ENCODE peak calls at places on chromosomes 6 and 20, in six cellular contexts. One of them, this sample, is unnamed.

GRCh38 chr6:36967301-36967700 is 12.8 kb downstream of the PI16 start:
- DNase-seq in HCT116: no peak
- DNase-seq in SK-N-SH: no peak
- DNase-seq in Panc1: no peak
- DNase-seq in K562: no peak
- DNase-seq in H1: no peak
- DNase-seq in this sample: no peak

GRCh38 chr6:42911171-42912021 is 4.5 kb upstream of the PTCRA start:
- DNase-seq in HCT116: no peak
- DNase-seq in SK-N-SH: peak
- DNase-seq in Panc1: no peak
- DNase-seq in K562: no peak
- DNase-seq in H1: no peak
- DNase-seq in this sample: no peak

GRCh38 chr6:158039178-158039557 is 57.5 kb downstream of the SYNJ2 start:
- DNase-seq in HCT116: no peak
- DNase-seq in SK-N-SH: no peak
- DNase-seq in Panc1: no peak
- DNase-seq in K562: peak
- DNase-seq in H1: no peak
- DNase-seq in this sample: no peak

GRCh38 chr20:10376271-10377075 is 57.5 kb downstream of the MKKS start:
- DNase-seq in HCT116: no peak
- DNase-seq in SK-N-SH: no peak
- DNase-seq in Panc1: no peak
- DNase-seq in K562: no peak
- DNase-seq in H1: no peak
- DNase-seq in this sample: no peak

GRCh38 chr6:34386316-34387137 is 5.9 kb downstream of the NUDT3 start:
- DNase-seq in HCT116: no peak
- DNase-seq in SK-N-SH: no peak
- DNase-seq in Panc1: no peak
- DNase-seq in K562: peak
- DNase-seq in H1: no peak
- DNase-seq in this sample: no peak

GRCh38 chr20:33249456-33249855 is 13.7 kb downstream of the BPIFA1 start:
- DNase-seq in HCT116: no peak
- DNase-seq in SK-N-SH: no peak
- DNase-seq in Panc1: no peak
- DNase-seq in K562: no peak
- DNase-seq in H1: no peak
- DNase-seq in this sample: no peak

GRCh38 chr20:6583134-6583738 is 184.2 kb upstream of the BMP2 start:
- DNase-seq in HCT116: no peak
- DNase-seq in SK-N-SH: peak
- DNase-seq in Panc1: no peak
- DNase-seq in K562: peak
- DNase-seq in H1: peak
- DNase-seq in this sample: peak

GRCh38 chr6:170440437-170440836 is 112.7 kb downstream of the PSMB1 start:
- DNase-seq in HCT116: no peak
- DNase-seq in SK-N-SH: peak
- DNase-seq in Panc1: no peak
- DNase-seq in K562: no peak
- DNase-seq in H1: no peak
- DNase-seq in this sample: no peak

GRCh38 chr6:25777856-25778649 is 23.5 kb downstream of the SLC17A4 start:
- DNase-seq in HCT116: no peak
- DNase-seq in SK-N-SH: no peak
- DNase-seq in Panc1: no peak
- DNase-seq in K562: no peak
- DNase-seq in H1: no peak
- DNase-seq in this sample: no peak

GRCh38 chr6:10478187-10479040 is 42.7 kb upstream of the GCNT2 start:
- DNase-seq in HCT116: peak
- DNase-seq in SK-N-SH: peak
- DNase-seq in Panc1: peak
- DNase-seq in K562: peak
- DNase-seq in H1: no peak
- DNase-seq in this sample: no peak

GRCh38 chr20:59015812-59016711 is 3.2 kb upstream of the TUBB1 start:
- DNase-seq in HCT116: no peak
- DNase-seq in SK-N-SH: peak
- DNase-seq in Panc1: no peak
- DNase-seq in K562: no peak
- DNase-seq in H1: no peak
- DNase-seq in this sample: no peak

GRCh38 chr6:33174784-33175183 is 17.5 kb downstream of the COL11A2 start:
- DNase-seq in HCT116: no peak
- DNase-seq in SK-N-SH: no peak
- DNase-seq in Panc1: no peak
- DNase-seq in K562: no peak
- DNase-seq in H1: no peak
- DNase-seq in this sample: no peak

GRCh38 chr20:55415567-55416142 is 589.7 kb downstream of the CBLN4 start:
- DNase-seq in HCT116: no peak
- DNase-seq in SK-N-SH: peak
- DNase-seq in Panc1: peak
- DNase-seq in K562: no peak
- DNase-seq in H1: no peak
- DNase-seq in this sample: no peak

GRCh38 chr20:48625136-48625900 is 202.5 kb downstream of the PREX1 start:
- DNase-seq in HCT116: no peak
- DNase-seq in SK-N-SH: no peak
- DNase-seq in Panc1: no peak
- DNase-seq in K562: no peak
- DNase-seq in H1: no peak
- DNase-seq in this sample: no peak

GRCh38 chr20:45857114-45857835 is at the start of the genes ACOT8 and ZSWIM3:
- DNase-seq in HCT116: peak
- DNase-seq in SK-N-SH: peak
- DNase-seq in Panc1: peak
- DNase-seq in K562: peak
- DNase-seq in H1: peak
- DNase-seq in this sample: peak

GRCh38 chr6:43076928-43077809 is 1.1 kb downstream of the PTK7 start:
- DNase-seq in HCT116: no peak
- DNase-seq in SK-N-SH: peak
- DNase-seq in Panc1: no peak
- DNase-seq in K562: no peak
- DNase-seq in H1: no peak
- DNase-seq in this sample: no peak

GRCh38 chr6:40286027-40286426 is 301.1 kb downstream of the LRFN2 start:
- DNase-seq in HCT116: no peak
- DNase-seq in SK-N-SH: no peak
- DNase-seq in Panc1: no peak
- DNase-seq in K562: no peak
- DNase-seq in H1: no peak
- DNase-seq in this sample: no peak

DNA sequence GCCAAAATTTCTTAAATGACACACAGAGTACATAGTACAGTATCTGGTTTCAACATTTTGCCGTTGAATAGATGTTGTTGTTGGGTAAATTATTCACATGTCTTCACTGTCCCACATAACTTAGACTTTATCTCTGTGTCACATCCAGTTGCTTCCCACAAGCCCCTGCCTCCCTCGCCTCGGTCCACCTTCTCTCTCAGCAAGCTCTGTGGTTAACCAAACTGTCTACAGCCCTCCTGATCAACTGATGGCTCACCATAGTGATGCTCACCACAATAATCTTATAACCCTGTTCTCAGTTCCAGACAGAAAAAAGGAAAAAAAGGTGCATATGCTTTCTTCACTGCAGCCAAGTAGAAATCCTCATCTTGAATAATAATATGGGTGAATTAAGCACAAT is 23.0 kb downstream of the IL17F start:
- DNase-seq in HCT116: no peak
- DNase-seq in SK-N-SH: no peak
- DNase-seq in Panc1: no peak
- DNase-seq in K562: peak
- DNase-seq in H1: no peak
- DNase-seq in this sample: no peak
- TF ChIP-seq SIN3A in HCT116: no peak
- TF ChIP-seq SIN3A in SK-N-SH: no peak
- TF ChIP-seq SIN3A in Panc1: no peak
- TF ChIP-seq SIN3A in K562: no peak
- TF ChIP-seq SIN3A in H1: no peak
- TF ChIP-seq SIN3A in this sample: no peak

GRCh38 chr20:13990465-13990864 is at the start of gene SEL1L2:
- DNase-seq in HCT116: no peak
- DNase-seq in SK-N-SH: peak
- DNase-seq in Panc1: no peak
- DNase-seq in K562: no peak
- DNase-seq in H1: no peak
- DNase-seq in this sample: no peak

GRCh38 chr20:13995086-13995665 is at the start of gene MACROD2:
- DNase-seq in HCT116: peak
- DNase-seq in SK-N-SH: peak
- DNase-seq in Panc1: peak
- DNase-seq in K562: no peak
- DNase-seq in H1: peak
- DNase-seq in this sample: no peak

GRCh38 chr20:13991311-13991710 is 897 bp upstream of the SEL1L2 start:
- DNase-seq in HCT116: no peak
- DNase-seq in SK-N-SH: no peak
- DNase-seq in Panc1: no peak
- DNase-seq in K562: no peak
- DNase-seq in H1: no peak
- DNase-seq in this sample: no peak

GRCh38 chr20:13996265-13996664 is 949 bp downstream of the MACROD2 start:
- DNase-seq in HCT116: no peak
- DNase-seq in SK-N-SH: no peak
- DNase-seq in Panc1: no peak
- DNase-seq in K562: no peak
- DNase-seq in H1: no peak
- DNase-seq in this sample: no peak

DNA sequence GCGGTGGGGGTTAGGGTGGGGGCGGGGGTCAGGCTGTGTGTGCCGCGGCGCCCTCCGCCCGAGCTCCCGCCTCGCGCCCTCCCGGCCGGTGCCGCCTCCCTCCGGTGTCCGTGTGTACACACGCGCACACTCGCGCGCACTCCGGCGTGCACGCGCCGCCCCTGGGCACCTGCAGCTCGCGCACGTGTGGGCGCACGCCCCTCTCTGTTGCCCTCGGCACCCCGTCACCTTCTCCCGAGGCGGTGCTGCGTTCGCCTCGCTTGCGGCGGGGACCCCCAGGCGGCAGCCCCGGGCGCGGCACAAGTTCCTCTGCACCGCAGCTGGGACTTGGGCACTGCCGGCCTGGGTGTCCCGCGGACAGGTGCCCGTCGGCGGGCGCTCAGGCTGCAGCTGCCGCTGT is 525 bp downstream of the MACROD2 start:
- DNase-seq in HCT116: no peak
- DNase-seq in SK-N-SH: peak
- DNase-seq in Panc1: no peak
- DNase-seq in K562: no peak
- DNase-seq in H1: no peak
- DNase-seq in this sample: no peak
- TF ChIP-seq SIN3A in HCT116: no peak
- TF ChIP-seq SIN3A in SK-N-SH: no peak
- TF ChIP-seq SIN3A in Panc1: no peak
- TF ChIP-seq SIN3A in K562: no peak
- TF ChIP-seq SIN3A in H1: no peak
- TF ChIP-seq SIN3A in this sample: no peak

GRCh38 chr20:384723-385122 is 4.2 kb downstream of the TRIB3 start:
- DNase-seq in HCT116: no peak
- DNase-seq in SK-N-SH: no peak
- DNase-seq in Panc1: no peak
- DNase-seq in K562: no peak
- DNase-seq in H1: no peak
- DNase-seq in this sample: no peak

GRCh38 chr20:383889-384288 is 3.3 kb downstream of the TRIB3 start:
- DNase-seq in HCT116: no peak
- DNase-seq in SK-N-SH: no peak
- DNase-seq in Panc1: no peak
- DNase-seq in K562: no peak
- DNase-seq in H1: no peak
- DNase-seq in this sample: no peak

GRCh38 chr20:387520-387919 is 7.0 kb downstream of the TRIB3 start:
- DNase-seq in HCT116: no peak
- DNase-seq in SK-N-SH: no peak
- DNase-seq in Panc1: no peak
- DNase-seq in K562: no peak
- DNase-seq in H1: no peak
- DNase-seq in this sample: no peak

GRCh38 chr20:388034-388994 is 7.8 kb downstream of the TRIB3 start:
- DNase-seq in HCT116: no peak
- DNase-seq in SK-N-SH: no peak
- DNase-seq in Panc1: no peak
- DNase-seq in K562: no peak
- DNase-seq in H1: no peak
- DNase-seq in this sample: no peak

GRCh38 chr20:385448-385847 is 4.9 kb downstream of the TRIB3 start:
- DNase-seq in HCT116: no peak
- DNase-seq in SK-N-SH: no peak
- DNase-seq in Panc1: no peak
- DNase-seq in K562: no peak
- DNase-seq in H1: no peak
- DNase-seq in this sample: no peak
- TF ChIP-seq SIN3A in HCT116: no peak
- TF ChIP-seq SIN3A in SK-N-SH: no peak
- TF ChIP-seq SIN3A in Panc1: no peak
- TF ChIP-seq SIN3A in K562: no peak
- TF ChIP-seq SIN3A in H1: no peak
- TF ChIP-seq SIN3A in this sample: no peak

GRCh38 chr20:20075032-20075431 is 22.7 kb downstream of the CFAP61 start:
- DNase-seq in HCT116: no peak
- DNase-seq in SK-N-SH: no peak
- DNase-seq in Panc1: no peak
- DNase-seq in K562: no peak
- DNase-seq in H1: no peak
- DNase-seq in this sample: no peak

GRCh38 chr20:20070871-20071726 is 18.8 kb downstream of the CFAP61 start:
- DNase-seq in HCT116: no peak
- DNase-seq in SK-N-SH: no peak
- DNase-seq in Panc1: no peak
- DNase-seq in K562: peak
- DNase-seq in H1: no peak
- DNase-seq in this sample: no peak

GRCh38 chr20:20076297-20077065 is 24.1 kb downstream of the CFAP61 start:
- DNase-seq in HCT116: no peak
- DNase-seq in SK-N-SH: no peak
- DNase-seq in Panc1: no peak
- DNase-seq in K562: no peak
- DNase-seq in H1: no peak
- DNase-seq in this sample: no peak

GRCh38 chr20:20078041-20078440 is 25.7 kb downstream of the CFAP61 start:
- DNase-seq in HCT116: no peak
- DNase-seq in SK-N-SH: no peak
- DNase-seq in Panc1: no peak
- DNase-seq in K562: no peak
- DNase-seq in H1: no peak
- DNase-seq in this sample: no peak

DNA sequence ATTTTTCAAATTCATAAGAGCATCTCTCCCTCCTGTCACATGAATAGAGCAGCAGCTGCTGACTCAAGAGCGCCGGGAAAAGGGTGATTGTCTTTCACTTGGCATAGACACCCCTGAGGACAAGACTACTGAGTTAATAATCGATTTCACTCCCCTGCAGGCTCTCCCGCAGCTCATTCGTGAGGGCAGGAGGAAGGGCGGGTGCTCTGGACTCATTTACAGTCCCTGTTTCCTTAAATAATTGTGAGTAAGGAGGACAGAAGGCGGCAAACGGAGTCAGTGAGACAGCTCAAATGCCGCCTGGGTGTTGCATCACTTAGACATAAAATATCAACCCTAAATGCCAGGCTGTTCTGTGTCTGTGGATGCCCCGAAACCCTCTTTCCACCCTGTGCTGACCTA is 21.5 kb downstream of the CFAP61 start:
- DNase-seq in HCT116: no peak
- DNase-seq in SK-N-SH: no peak
- DNase-seq in Panc1: no peak
- DNase-seq in K562: no peak
- DNase-seq in H1: no peak
- DNase-seq in this sample: no peak
- TF ChIP-seq SIN3A in HCT116: no peak
- TF ChIP-seq SIN3A in SK-N-SH: no peak
- TF ChIP-seq SIN3A in Panc1: no peak
- TF ChIP-seq SIN3A in K562: no peak
- TF ChIP-seq SIN3A in H1: no peak
- TF ChIP-seq SIN3A in this sample: no peak

This sample was measured in GM12878.